ENCODE peak calls at places on chromosome X, in seven cellular contexts. V is breast epithelium; K is fibroblast of lung; F is AG09309; B is A549; O is CD8-positive, alpha-beta T cell; E is esophagus muscularis mucosa. A is an unnamed sample.

GRCh38 chrX:7926501-7926900 is 712 bp downstream of the PNPLA4 start:
- DNase-seq in V (no peak), K (peak; percentile 11), F (no peak), B (no peak), O (no peak), E (no peak), A (no peak)

GRCh38 chrX:24479924-24480722 is 15.0 kb downstream of the PDK3 start:
- DNase-seq in V (peak; percentile 26), K (peak; percentile 13), F (no peak), B (no peak), O (peak; percentile 77), E (no peak), A (peak; percentile 54)

GRCh38 chrX:40878821-40879571 is 143.7 kb upstream of the MED14 start:
- DNase-seq in V (no peak), K (no peak), F (no peak), B (no peak), O (no peak), E (no peak), A (no peak)

GRCh38 chrX:152819732-152820131 is 10.8 kb downstream of the CETN2 start:
- DNase-seq in V (no peak), K (peak; percentile 32), F (no peak), B (no peak), O (no peak), E (no peak), A (no peak)

GRCh38 chrX:50579955-50580354 is 109.3 kb upstream of the DGKK start:
- DNase-seq in V (no peak), K (peak; percentile 61), F (peak; percentile 17), B (peak; percentile 24), O (no peak), E (no peak), A (peak; percentile 45)

GRCh38 chrX:103330601-103331397 is 760 bp downstream of the TCEAL7 start:
- DNase-seq in V (no peak), K (peak; percentile 1), F (no peak), B (no peak), O (no peak), E (no peak), A (no peak)

GRCh38 chrX:103556941-103557340 is 28.4 kb upstream of the TCEAL4 start:
- DNase-seq in V (no peak), K (no peak), F (no peak), B (no peak), O (no peak), E (no peak), A (no peak)

GRCh38 chrX:2342878-2343277 is 157.9 kb downstream of the DHRSX start:
- DNase-seq in V (no peak), K (peak; percentile 65), F (no peak), B (no peak), O (no peak), E (no peak), A (no peak)

GRCh38 chrX:69991685-69992084 is 58.1 kb downstream of the AWAT2 start:
- DNase-seq in V (no peak), K (no peak), F (no peak), B (no peak), O (no peak), E (no peak), A (no peak)

GRCh38 chrX:69027181-69028005 is 137.9 kb downstream of the PJA1 start:
- DNase-seq in V (no peak), K (peak; percentile 83), F (no peak), B (no peak), O (no peak), E (peak; percentile 57), A (no peak)

GRCh38 chrX:156000361-156000926 is 2.9 kb downstream of the IL9R start:
- DNase-seq in V (no peak), K (no peak), F (no peak), B (no peak), O (no peak), E (peak; percentile 89), A (no peak)

GRCh38 chrX:65635371-65635770 is 32.1 kb upstream of the MSN start:
- DNase-seq in V (no peak), K (peak; percentile 31), F (no peak), B (no peak), O (no peak), E (no peak), A (no peak)

GRCh38 chrX:115173181-115173580 is 16.0 kb upstream of the RBMXL3 start:
- DNase-seq in V (no peak), K (no peak), F (no peak), B (no peak), O (no peak), E (no peak), A (no peak)

GRCh38 chrX:74458738-74459137 is 37.4 kb downstream of the SLC16A2 start:
- DNase-seq in V (no peak), K (peak; percentile 57), F (peak; percentile 69), B (no peak), O (no peak), E (no peak), A (no peak)

GRCh38 chrX:143648705-143649104 is 12.8 kb upstream of the SLITRK4 start:
- DNase-seq in V (no peak), K (no peak), F (no peak), B (no peak), O (no peak), E (no peak), A (no peak)
- TF ChIP-seq CTCF in V (no peak), K (no peak), F (no peak), B (no peak), O (no peak), E (no peak), A (peak; percentile 20)

GRCh38 chrX:72299891-72300630 is 5.7 kb downstream of the CITED1 start:
- DNase-seq in V (no peak), K (no peak), F (no peak), B (no peak), O (no peak), E (no peak), A (no peak)
- TF ChIP-seq CTCF in V (no peak), K (no peak), F (no peak), B (no peak), O (no peak), E (no peak), A (no peak)

DNA sequence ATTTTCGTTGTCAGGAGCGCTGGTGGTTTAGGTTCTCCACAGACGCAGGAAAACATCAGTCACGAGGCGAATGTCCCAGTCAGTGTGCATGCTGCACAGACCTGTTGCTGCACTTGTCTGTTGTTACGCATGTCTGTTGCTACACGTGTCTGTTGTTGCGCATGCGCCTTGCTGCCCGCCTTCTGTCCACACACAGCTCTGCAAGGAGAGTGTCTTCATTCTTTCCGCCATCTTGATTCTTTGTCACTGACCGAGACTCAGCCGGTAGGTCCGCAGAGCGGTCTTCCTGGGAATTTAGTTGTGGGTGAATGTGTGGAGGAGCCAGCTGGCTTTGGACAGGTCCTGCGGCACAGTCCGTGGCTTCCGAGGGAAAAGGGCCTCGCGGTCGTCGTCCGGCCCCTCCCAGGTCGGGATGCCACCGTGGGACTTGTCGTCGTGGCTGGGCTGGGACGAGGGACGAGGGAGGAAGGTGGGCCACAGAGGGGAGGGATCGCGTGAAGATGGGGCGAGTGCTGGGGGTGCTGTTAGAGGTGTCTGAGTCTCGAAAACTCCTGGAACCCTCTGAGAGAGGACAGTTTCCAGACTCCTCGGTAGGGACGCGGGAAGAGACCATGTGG is at the start of gene PAGE2B:
- DNase-seq in V (no peak), K (no peak), F (no peak), B (no peak), O (no peak), E (no peak), A (no peak)
- TF ChIP-seq CTCF in V (no peak), K (no peak), F (no peak), B (no peak), O (no peak), E (no peak), A (no peak)

DNA sequence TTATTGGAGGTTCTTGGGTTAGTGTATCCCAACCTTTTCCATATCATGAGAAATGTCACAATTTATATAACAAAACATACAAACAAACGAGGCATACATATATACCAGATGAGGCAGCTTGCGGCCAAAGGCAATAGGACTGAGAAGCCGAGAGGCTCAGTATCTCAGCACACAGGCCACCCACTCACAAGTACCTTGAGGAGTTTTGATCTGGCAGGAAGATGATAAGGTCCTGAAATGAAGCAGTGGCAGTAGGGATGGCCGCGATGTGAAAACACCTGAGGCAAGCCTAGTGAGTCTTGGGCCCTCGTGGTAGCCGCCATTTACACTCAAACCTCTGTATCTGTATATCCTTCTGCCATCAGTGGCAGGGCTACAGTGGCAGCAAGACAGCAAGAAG is 55.3 kb upstream of the PRPS1 start:
- DNase-seq in V (no peak), K (no peak), F (no peak), B (no peak), O (no peak), E (no peak), A (no peak)
- TF ChIP-seq CTCF in V (no peak), K (no peak), F (no peak), B (no peak), O (no peak), E (no peak), A (no peak)

DNA sequence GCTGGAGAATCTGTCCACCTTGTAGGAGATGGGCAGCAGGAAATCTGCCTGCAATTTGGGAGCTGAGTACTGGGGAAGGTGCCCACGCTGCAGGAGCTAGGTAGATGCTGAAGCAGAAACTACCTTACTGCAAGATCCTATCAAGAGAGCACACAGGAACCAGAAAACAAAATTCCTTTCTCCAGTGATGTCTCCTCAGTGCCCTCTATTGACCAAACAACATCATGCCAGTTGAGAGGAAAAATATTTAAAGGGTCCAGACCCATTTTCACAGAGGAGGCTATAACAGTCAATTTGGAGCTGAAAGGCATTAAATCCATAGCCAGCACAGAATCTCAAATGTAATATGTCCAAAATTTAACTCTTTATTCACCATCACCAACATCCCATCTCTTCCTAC is 406.8 kb downstream of the SLITRK2 start:
- DNase-seq in V (no peak), K (no peak), F (no peak), B (no peak), O (no peak), E (no peak), A (no peak)
- TF ChIP-seq CTCF in V (no peak), K (no peak), F (no peak), B (no peak), O (no peak), E (no peak), A (peak; percentile 40)

GRCh38 chrX:95040104-95040503 is 1366.1 kb downstream of the FAM133A start:
- DNase-seq in V (no peak), K (no peak), F (no peak), B (no peak), O (no peak), E (no peak), A (no peak)

GRCh38 chrX:95044331-95044730 is 1370.3 kb downstream of the FAM133A start:
- DNase-seq in V (no peak), K (no peak), F (no peak), B (no peak), O (no peak), E (no peak), A (no peak)
- TF ChIP-seq CTCF in V (no peak), K (no peak), F (no peak), B (no peak), O (no peak), E (no peak), A (no peak)

GRCh38 chrX:10401239-10401638 is 219.1 kb downstream of the MID1 start:
- DNase-seq in V (no peak), K (no peak), F (no peak), B (no peak), O (no peak), E (no peak), A (no peak)
- TF ChIP-seq CTCF in V (no peak), K (no peak), F (peak; percentile 10), B (peak; percentile 9), O (no peak), E (no peak), A (no peak)

A was measured in GM13977.